ENCODE peak calls at places on chromosomes 6 and 20, in eight cellular contexts. R, I, A, Y, V, L, E and F are unnamed samples.

GRCh38 chr20:7754102-7754501 is 186.2 kb downstream of the HAO1 start:
- DNase-seq in R (no peak), I (no peak), A (no peak), Y (no peak), V (no peak), L (no peak), E (no peak), F (no peak)

GRCh38 chr6:133610271-133610840 is 278.6 kb upstream of the TCF21 start:
- DNase-seq in R (peak), I (no peak), A (no peak), Y (no peak), V (no peak), L (no peak), E (no peak), F (no peak)

GRCh38 chr20:34475979-34476736 is 40.1 kb upstream of the DYNLRB1 start:
- DNase-seq in R (peak), I (no peak), A (peak), Y (peak), V (no peak), L (peak), E (peak), F (no peak)

GRCh38 chr20:39993737-39994136 is 695.3 kb downstream of the MAFB start:
- DNase-seq in R (no peak), I (no peak), A (peak), Y (no peak), V (no peak), L (no peak), E (no peak), F (no peak)

GRCh38 chr6:107179004-107179403 is 63.7 kb upstream of the BEND3 start:
- DNase-seq in R (no peak), I (no peak), A (no peak), Y (no peak), V (no peak), L (no peak), E (no peak), F (peak)

GRCh38 chr20:38307371-38308046 is 3.6 kb downstream of the BPI start:
- DNase-seq in R (no peak), I (no peak), A (no peak), Y (no peak), V (no peak), L (no peak), E (no peak), F (peak)

GRCh38 chr6:1020837-1021236 is 291.1 kb upstream of the FOXQ1 start:
- DNase-seq in R (no peak), I (no peak), A (no peak), Y (no peak), V (no peak), L (no peak), E (no peak), F (no peak)

GRCh38 chr6:15544321-15544900 is 118.4 kb downstream of the DTNBP1 start:
- DNase-seq in R (no peak), I (no peak), A (no peak), Y (no peak), V (peak), L (no peak), E (no peak), F (no peak)

GRCh38 chr6:100880149-100880900 is 804 bp downstream of the ASCC3 start:
- DNase-seq in R (no peak), I (no peak), A (no peak), Y (no peak), V (no peak), L (no peak), E (peak), F (peak)

GRCh38 chr6:34182751-34183531 is 37.1 kb upstream of the GRM4 start:
- DNase-seq in R (no peak), I (no peak), A (no peak), Y (peak), V (no peak), L (no peak), E (no peak), F (peak)

DNA sequence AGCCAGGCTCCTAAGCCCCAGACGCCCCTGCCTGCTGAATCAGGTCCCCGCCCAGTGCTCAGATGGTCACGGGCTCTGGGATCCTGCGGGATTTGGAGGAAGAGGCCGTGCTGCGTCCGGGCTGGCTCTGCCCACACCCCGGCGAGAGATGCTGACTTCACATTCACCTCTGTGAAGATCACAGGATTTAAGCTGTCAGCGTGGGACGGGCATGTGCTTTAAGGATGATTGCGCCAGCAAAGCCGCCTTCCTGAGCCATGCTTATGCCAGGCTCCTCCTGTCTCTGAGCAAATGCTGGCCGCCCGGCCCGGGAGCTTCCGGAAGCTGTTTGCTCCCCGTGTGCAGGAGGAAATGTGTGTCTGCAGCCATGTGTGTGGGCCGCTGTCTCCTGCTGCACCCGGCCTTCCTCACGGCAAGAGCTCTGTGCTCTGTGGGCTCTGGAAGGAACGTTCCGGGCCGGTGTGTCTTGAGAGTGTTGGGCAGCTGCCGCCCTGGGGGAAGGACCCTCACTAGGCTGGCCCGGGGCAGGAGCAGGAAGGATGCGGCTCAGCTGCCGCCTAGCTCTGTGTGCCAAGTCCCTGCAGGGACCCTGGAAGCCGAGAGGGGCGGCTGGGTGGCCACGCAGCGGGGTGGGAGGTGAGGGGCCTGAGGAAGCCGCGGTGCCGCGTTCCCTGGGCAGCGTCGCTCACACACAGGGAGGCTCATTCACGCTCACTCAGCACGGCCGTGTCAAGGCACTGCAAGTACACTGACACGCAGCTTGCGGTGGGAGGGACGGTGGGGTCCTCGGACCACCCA is 19.0 kb upstream of the BHLHE23 start:
- DNase-seq in R (no peak), I (no peak), A (no peak), Y (no peak), V (no peak), L (peak), E (no peak), F (peak)
- TF ChIP-seq POLR2A in R (no peak), I (no peak), A (no peak), Y (no peak), V (no peak), L (no peak), E (no peak), F (no peak)

DNA sequence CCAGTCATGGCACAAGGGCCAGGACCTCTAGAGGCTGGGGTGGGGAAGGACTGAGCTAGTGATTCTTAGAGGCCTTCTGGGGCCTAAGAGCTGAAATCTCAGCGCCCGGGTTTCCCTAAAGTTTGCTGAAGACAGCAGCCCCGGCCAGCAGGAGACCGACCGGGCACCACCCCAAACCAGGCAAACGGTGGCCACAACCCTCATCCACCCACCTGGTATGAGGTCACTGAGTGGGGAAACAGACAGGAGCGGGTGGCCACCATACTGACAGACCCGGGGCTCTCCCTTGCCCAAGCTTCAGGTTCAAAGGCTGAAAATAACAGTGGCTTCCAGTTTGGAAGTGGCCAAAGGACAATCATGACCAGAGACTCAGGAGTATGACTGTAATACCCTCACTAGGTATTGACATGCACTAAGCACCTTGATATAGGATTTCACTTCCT is 35.0 kb upstream of the ID1 start:
- DNase-seq in R (no peak), I (no peak), A (no peak), Y (no peak), V (no peak), L (no peak), E (peak), F (no peak)
- TF ChIP-seq CTCF in R (no peak), I (no peak), A (no peak), Y (no peak), V (no peak), L (no peak), E (no peak), F (no peak)

DNA sequence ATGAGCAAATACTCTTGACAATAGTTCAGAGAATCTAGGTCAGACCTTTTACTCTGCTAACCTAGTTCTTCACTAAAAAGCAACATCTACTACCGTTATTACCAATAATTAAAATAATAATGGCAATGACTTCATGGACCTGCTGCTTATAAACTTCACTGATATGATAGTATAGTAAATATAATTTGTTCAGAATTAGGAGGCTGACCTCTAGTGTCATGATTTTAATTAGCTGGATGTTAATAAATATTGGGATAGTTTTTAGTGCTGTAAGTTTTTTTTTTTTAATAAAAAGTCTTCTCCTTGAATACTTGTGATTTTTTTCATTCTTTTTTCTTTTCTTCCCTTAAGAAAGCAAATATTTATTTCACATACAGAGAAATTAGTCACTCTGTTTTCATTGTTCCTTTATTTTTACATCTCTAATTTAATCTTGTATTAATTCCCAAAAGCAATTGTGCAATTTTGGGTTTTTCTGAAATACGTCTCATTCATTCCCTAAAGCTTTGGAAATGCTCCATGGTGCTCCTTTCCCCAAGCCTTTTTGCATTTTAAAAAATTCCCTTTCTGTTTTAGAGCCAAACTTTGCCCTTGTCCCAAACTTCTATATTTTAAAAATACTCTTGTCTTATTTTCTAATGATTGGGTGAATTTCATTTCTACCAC is 46.6 kb upstream of the UST start:
- DNase-seq in R (no peak), I (no peak), A (no peak), Y (no peak), V (no peak), L (no peak), E (no peak), F (no peak)
- H3K4me3 ChIP-seq in R (peak), I (peak), A (peak), Y (no peak), V (no peak), L (peak), E (no peak), F (no peak)

GRCh38 chr6:26254666-26255176 is 110.3 kb upstream of the BTN3A2 start:
- DNase-seq in R (no peak), I (no peak), A (no peak), Y (no peak), V (no peak), L (no peak), E (no peak), F (peak)

GRCh38 chr6:26258199-26258977 is 106.6 kb upstream of the BTN3A2 start:
- DNase-seq in R (no peak), I (no peak), A (no peak), Y (no peak), V (no peak), L (no peak), E (peak), F (peak)

GRCh38 chr6:26260791-26261484 is 104.1 kb upstream of the BTN3A2 start:
- DNase-seq in R (no peak), I (no peak), A (no peak), Y (no peak), V (no peak), L (no peak), E (no peak), F (peak)

GRCh38 chr6:26260110-26260637 is 104.8 kb upstream of the BTN3A2 start:
- DNase-seq in R (no peak), I (no peak), A (no peak), Y (no peak), V (no peak), L (no peak), E (peak), F (no peak)

GRCh38 chr6:26257272-26257671 is 107.7 kb upstream of the BTN3A2 start:
- DNase-seq in R (no peak), I (no peak), A (no peak), Y (no peak), V (no peak), L (no peak), E (peak), F (no peak)
- TF ChIP-seq POLR2A in R (no peak), I (no peak), A (no peak), Y (no peak), V (no peak), L (no peak), E (no peak), F (no peak)

GRCh38 chr20:13788167-13788834 is 3.5 kb downstream of the NDUFAF5 start:
- DNase-seq in R (peak), I (no peak), A (no peak), Y (peak), V (no peak), L (no peak), E (peak), F (peak)

GRCh38 chr20:13786143-13786828 is 1.5 kb downstream of the NDUFAF5 start:
- DNase-seq in R (no peak), I (no peak), A (no peak), Y (no peak), V (no peak), L (no peak), E (no peak), F (peak)

GRCh38 chr20:13784271-13784892 is 337 bp downstream of the ESF1 start:
- DNase-seq in R (peak), I (no peak), A (no peak), Y (no peak), V (no peak), L (peak), E (no peak), F (no peak)

GRCh38 chr20:13783528-13783927 is 1.2 kb downstream of the ESF1 start:
- DNase-seq in R (no peak), I (no peak), A (no peak), Y (no peak), V (no peak), L (no peak), E (no peak), F (no peak)

GRCh38 chr20:13784893-13785715 is at the start of the genes ESF1 and NDUFAF5:
- DNase-seq in R (peak), I (peak), A (peak), Y (peak), V (peak), L (peak), E (peak), F (peak)
- TF ChIP-seq CTCF in R (no peak), I (peak), A (no peak), Y (no peak), V (no peak), L (no peak), E (peak), F (no peak)

DNA sequence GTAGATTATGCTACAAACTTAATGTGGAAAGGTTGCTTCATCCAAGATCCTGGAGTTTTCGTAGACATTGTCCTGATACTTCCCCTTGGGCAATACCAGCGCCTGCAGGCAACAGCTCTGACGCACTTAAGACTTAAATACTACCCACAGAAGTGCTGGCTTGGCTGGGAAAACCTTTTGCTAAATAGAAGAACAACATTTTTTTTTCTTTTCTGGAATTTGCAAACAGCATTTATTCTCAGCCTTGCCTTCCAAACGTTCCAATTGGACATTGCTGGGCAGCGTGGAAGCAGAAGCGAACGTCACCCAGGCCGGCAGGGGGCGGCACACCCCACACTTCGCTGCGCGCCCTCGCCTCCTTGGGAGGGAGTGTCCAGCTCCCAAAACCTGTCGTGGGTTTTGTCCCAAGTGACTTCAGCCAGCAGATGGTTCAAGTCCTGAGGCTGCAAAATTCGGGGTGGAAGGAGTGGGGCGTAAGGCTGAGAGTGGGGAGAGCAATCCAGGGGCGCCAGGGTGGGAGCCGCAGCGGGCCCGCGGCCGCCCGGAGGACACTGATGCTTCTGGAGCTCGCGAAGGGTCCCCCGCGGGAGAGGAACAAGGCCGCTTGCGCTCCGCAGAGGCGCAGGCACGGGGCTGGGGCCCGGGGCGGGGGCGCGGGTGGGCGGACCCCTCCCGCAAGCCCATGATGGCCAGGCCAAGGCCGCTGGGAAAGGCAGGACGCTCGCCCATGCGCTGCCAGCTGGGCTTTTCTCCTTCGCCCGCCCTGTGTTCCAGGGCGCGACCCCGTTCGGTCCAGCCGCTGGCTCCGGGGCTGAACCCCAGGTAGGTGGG is 60.8 kb upstream of the MAP3K4 start:
- DNase-seq in R (peak), I (no peak), A (peak), Y (peak), V (peak), L (peak), E (peak), F (peak)
- H3K4me3 ChIP-seq in R (peak), I (peak), A (peak), Y (peak), V (peak), L (peak), E (peak), F (no peak)